ENCODE peak calls at places on chromosomes 11 and 22, in eight cellular contexts. Q, E, R, X, U, F, O and B are unnamed samples.

GRCh38 chr11:43969543-43969942 is 27.1 kb downstream of the C11orf96 start:
- DNase-seq in Q (no peak), X (no peak), O (peak), R (no peak), U (no peak), E (peak), F (no peak), B (peak)

GRCh38 chr22:50190182-50190951 is 4.7 kb downstream of the TRABD start:
- DNase-seq in Q (peak), U (peak), F (peak), X (peak), R (peak), O (peak), E (peak), B (peak)

GRCh38 chr22:42562684-42563083 is 8.9 kb downstream of the SERHL2 start:
- DNase-seq in F (peak), Q (no peak), O (no peak), X (no peak), R (no peak), U (no peak), E (no peak), B (no peak)

GRCh38 chr11:34468209-34468841 is 29.6 kb downstream of the CAT start:
- DNase-seq in X (peak), E (no peak), Q (no peak), R (no peak), O (no peak), F (no peak), U (peak), B (peak)

GRCh38 chr11:134367781-134368180 is 36.0 kb downstream of the GLB1L2 start:
- DNase-seq in U (no peak), R (no peak), O (no peak), X (no peak), E (no peak), F (no peak), Q (no peak), B (no peak)

GRCh38 chr22:27804016-27804415 is 2.5 kb upstream of the MN1 start:
- DNase-seq in F (no peak), O (no peak), E (no peak), U (no peak), Q (no peak), R (no peak), X (no peak), B (no peak)

GRCh38 chr11:121152764-121153163 is 51.7 kb downstream of the TECTA start:
- DNase-seq in O (no peak), R (no peak), Q (no peak), E (no peak), X (no peak), U (no peak), F (no peak), B (no peak)

GRCh38 chr22:20123364-20124082 is 6.5 kb upstream of the TRMT2A start:
- DNase-seq in X (no peak), O (no peak), Q (no peak), R (no peak), E (no peak), U (no peak), F (no peak), B (no peak)

GRCh38 chr11:109697140-109697843 is 275.3 kb downstream of the C11orf87 start:
- DNase-seq in E (peak), Q (peak), R (peak), F (no peak), O (no peak), X (peak), U (peak), B (peak)
- TF ChIP-seq CTCF in E (peak), Q (peak), R (peak), F (no peak), O (peak), X (peak), U (peak), B (peak)

DNA sequence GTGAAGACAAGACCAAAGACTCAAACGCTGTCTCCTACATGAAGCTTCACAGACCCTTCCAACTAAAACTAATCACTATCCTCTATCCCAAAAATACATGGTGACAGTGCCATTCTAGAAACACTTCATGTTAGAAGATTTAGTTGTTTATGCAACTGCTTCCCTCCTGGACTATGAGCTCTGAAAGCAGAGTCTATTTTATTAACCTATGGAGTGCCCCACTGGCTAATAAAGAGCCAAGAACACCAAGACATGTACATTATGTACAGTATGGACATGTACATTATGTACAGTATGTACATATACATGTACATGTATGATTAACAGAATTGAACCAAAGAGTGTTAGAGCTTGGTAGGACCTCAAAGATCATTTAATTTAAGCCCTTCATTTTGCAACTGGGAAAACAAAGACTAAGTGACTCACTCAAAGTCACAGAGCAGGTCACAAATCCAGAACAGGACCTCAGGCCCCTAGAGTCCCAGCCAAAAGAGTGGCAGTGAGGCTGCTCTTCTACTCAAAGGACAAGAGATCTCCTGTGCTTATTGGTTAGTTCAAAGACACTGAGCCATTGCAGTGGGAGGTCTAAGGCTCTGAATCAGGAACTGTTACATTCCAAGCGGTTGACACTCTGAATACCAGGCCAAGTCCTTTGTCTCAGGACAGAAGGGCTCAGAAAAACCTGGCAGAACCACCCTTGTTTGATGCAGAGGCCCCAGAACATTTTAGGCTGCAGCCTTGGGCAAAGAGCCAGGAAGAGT is 103.9 kb downstream of the FAM168A start:
- DNase-seq in Q (no peak), F (no peak), U (peak), E (peak), X (no peak), R (peak), O (no peak), B (peak)
- TF ChIP-seq CTCF in Q (no peak), F (no peak), U (no peak), E (no peak), X (no peak), R (no peak), O (no peak), B (no peak)

GRCh38 chr11:115155978-115156377 is 348.2 kb downstream of the CADM1 start:
- DNase-seq in U (no peak), F (no peak), R (no peak), Q (no peak), X (no peak), O (no peak), E (no peak), B (no peak)

GRCh38 chr11:115153135-115153534 is 351.1 kb downstream of the CADM1 start:
- DNase-seq in O (no peak), Q (no peak), R (peak), X (no peak), E (no peak), F (no peak), U (no peak), B (peak)

GRCh38 chr11:115153731-115154354 is 350.4 kb downstream of the CADM1 start:
- DNase-seq in F (no peak), O (no peak), R (no peak), U (no peak), E (no peak), Q (no peak), X (no peak), B (no peak)

GRCh38 chr11:115157247-115157646 is 347.0 kb downstream of the CADM1 start:
- DNase-seq in X (no peak), U (no peak), Q (no peak), R (no peak), O (no peak), F (no peak), E (no peak), B (no peak)

DNA sequence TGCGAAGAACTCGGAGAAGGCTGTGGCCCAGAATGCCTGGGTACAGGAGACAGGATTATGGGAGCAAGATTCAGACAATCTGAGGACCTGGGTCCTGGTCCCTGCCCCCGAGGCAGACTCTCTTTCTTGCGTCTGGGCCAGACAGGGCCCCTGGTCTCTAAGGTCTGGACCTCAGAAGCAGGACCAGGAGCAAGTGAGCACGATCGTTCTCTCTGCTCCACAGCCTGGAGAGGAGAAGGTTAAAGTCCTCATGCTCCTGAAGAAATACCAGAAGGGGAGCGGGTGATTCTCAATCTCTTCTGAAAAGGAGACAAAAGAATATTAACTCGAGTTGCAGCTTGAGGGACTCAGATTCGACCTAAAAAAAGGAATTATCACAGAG is 349.9 kb downstream of the CADM1 start:
- DNase-seq in E (no peak), X (no peak), F (no peak), U (no peak), Q (no peak), O (no peak), R (no peak), B (no peak)
- TF ChIP-seq CTCF in E (no peak), X (no peak), F (no peak), U (no peak), Q (no peak), O (no peak), R (no peak), B (no peak)

GRCh38 chr11:92735039-92735438 is 234.4 kb upstream of the MTNR1B start:
- DNase-seq in U (no peak), R (no peak), F (no peak), X (no peak), O (no peak), Q (no peak), E (no peak), B (peak)
- TF ChIP-seq CTCF in U (no peak), R (peak), F (no peak), X (no peak), O (peak), Q (no peak), E (peak), B (peak)

GRCh38 chr11:48210052-48210451 is 6.6 kb upstream of the OR4B1 start:
- DNase-seq in E (no peak), U (no peak), R (no peak), F (no peak), Q (no peak), X (no peak), O (no peak), B (peak)
- TF ChIP-seq CTCF in E (no peak), U (no peak), R (no peak), F (no peak), Q (peak), X (no peak), O (peak), B (no peak)

GRCh38 chr11:123741159-123741951 is at the start of gene ZNF202:
- DNase-seq in X (peak), O (peak), U (peak), Q (peak), R (peak), E (peak), F (peak), B (peak)
- TF ChIP-seq CTCF in X (no peak), O (peak), U (no peak), Q (peak), R (no peak), E (no peak), F (no peak), B (no peak)

GRCh38 chr11:8794677-8795103 is 112.1 kb downstream of the RPL27A start:
- DNase-seq in F (no peak), O (no peak), Q (no peak), R (no peak), E (peak), X (no peak), U (no peak), B (no peak)
- TF ChIP-seq CTCF in F (no peak), O (peak), Q (no peak), R (no peak), E (no peak), X (no peak), U (peak), B (no peak)

GRCh38 chr11:117518455-117518854 is 190.8 kb downstream of the CEP164 start:
- DNase-seq in R (no peak), E (no peak), X (no peak), O (no peak), U (no peak), F (no peak), Q (no peak), B (no peak)

GRCh38 chr11:117519590-117519989 is 191.9 kb downstream of the CEP164 start:
- DNase-seq in F (no peak), X (no peak), Q (no peak), E (no peak), R (no peak), U (no peak), O (no peak), B (no peak)

GRCh38 chr11:117520966-117521365 is 193.3 kb downstream of the CEP164 start:
- DNase-seq in E (no peak), U (no peak), F (no peak), Q (no peak), R (no peak), O (no peak), X (no peak), B (no peak)

GRCh38 chr11:117519170-117519569 is 191.5 kb downstream of the CEP164 start:
- DNase-seq in R (no peak), U (no peak), Q (no peak), X (no peak), O (no peak), E (peak), F (no peak), B (no peak)

GRCh38 chr11:117520201-117520600 is 192.5 kb downstream of the CEP164 start:
- DNase-seq in X (no peak), R (no peak), U (no peak), O (no peak), Q (no peak), E (no peak), F (no peak), B (peak)
- TF ChIP-seq CTCF in X (no peak), R (no peak), U (no peak), O (no peak), Q (no peak), E (no peak), F (no peak), B (no peak)

GRCh38 chr22:45212306-45212709 is 28.4 kb downstream of the KIAA0930 start:
- DNase-seq in O (peak), Q (peak), U (no peak), E (peak), R (peak), X (no peak), F (peak), B (peak)
- TF ChIP-seq CTCF in O (peak), Q (no peak), U (no peak), E (no peak), R (no peak), X (no peak), F (no peak), B (no peak)

DNA sequence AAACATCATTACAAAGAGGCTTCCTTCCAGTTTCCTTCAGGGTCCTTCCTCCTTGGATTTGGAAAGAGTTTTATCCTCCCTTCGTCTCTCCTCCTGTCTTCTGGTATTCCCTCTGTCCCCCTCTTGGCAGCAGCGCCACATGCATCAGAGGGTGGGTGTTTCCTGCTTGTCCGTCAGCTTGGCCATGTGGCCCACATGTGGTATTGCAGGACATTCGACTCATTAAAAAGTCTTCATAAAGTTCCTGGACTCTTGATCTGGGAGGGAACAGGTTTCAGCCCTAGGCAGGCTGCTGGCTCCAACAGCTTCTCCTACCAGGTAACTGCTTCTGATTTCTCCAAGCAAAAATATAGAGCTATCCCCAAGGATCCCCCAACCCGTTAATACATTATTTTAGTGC is 189.8 kb downstream of the CSNK2A3 start:
- DNase-seq in U (no peak), X (no peak), Q (no peak), O (no peak), E (no peak), R (no peak), F (no peak), B (no peak)
- TF ChIP-seq CTCF in U (no peak), X (no peak), Q (peak), O (peak), E (peak), R (no peak), F (no peak), B (no peak)